ENCODE peak calls at places on chromosomes 2 and 18, in seven cellular contexts. J is skeletal muscle cell, C is GF-D8, N is HEK293T, F is T follicular helper cell, H is adrenal gland, L is A549. T is an unnamed sample.

GRCh38 chr2:71336802-71337201 is 5.2 kb downstream of the ZNF638 start:
- DNase-seq in J (no peak), C (no peak), N (no peak), F (no peak), H (peak; percentile 60), L (no peak), T (no peak)

GRCh38 chr2:240506406-240507059 is 51.3 kb downstream of the ANKMY1 start:
- DNase-seq in J (no peak), C (no peak), N (no peak), F (no peak), H (peak; percentile 13), L (no peak), T (no peak)

GRCh38 chr2:119407430-119408220 is 24.0 kb upstream of the TMEM37 start:
- DNase-seq in J (peak; percentile 14), C (peak; percentile 15), N (peak; percentile 82), F (no peak), H (peak; percentile 76), L (peak; percentile 54), T (peak; percentile 28)

GRCh38 chr2:105814291-105814940 is 69.7 kb downstream of the NCK2 start:
- DNase-seq in J (no peak), C (no peak), N (no peak), F (no peak), H (peak; percentile 54), L (no peak), T (no peak)

GRCh38 chr2:230640540-230641011 is 72.1 kb upstream of the CAB39 start:
- DNase-seq in J (peak; percentile 9), C (no peak), N (no peak), F (no peak), H (no peak), L (no peak), T (no peak)

GRCh38 chr2:98560256-98560771 is 48.0 kb downstream of the COA5 start:
- DNase-seq in J (peak; percentile 83), C (no peak), N (no peak), F (no peak), H (peak; percentile 83), L (no peak), T (peak; percentile 66)

GRCh38 chr18:45169610-45170009 is 445.7 kb upstream of the SLC14A2 start:
- DNase-seq in J (peak; percentile 96), C (no peak), N (no peak), F (no peak), H (no peak), L (no peak), T (peak; percentile 56)

GRCh38 chr18:13237073-13237472 is 18.5 kb downstream of the LDLRAD4 start:
- DNase-seq in J (no peak), C (no peak), N (no peak), F (no peak), H (no peak), L (no peak), T (no peak)

GRCh38 chr18:70398076-70398475 is 109.2 kb downstream of the SOCS6 start:
- DNase-seq in J (no peak), C (no peak), N (no peak), F (no peak), H (no peak), L (no peak), T (no peak)

GRCh38 chr2:121008978-121009377 is 273.3 kb downstream of the GLI2 start:
- DNase-seq in J (no peak), C (no peak), N (no peak), F (no peak), H (no peak), L (no peak), T (no peak)

T was measured in heart left ventricle.